ENCODE peak calls at places on chromosomes 5 and 9, in six cellular contexts. M is IMR-90, T is dorsolateral prefrontal cortex, A is HCT116, Z is heart right ventricle, N is AG04450. D is an unnamed sample.
A peak's percentile ranks its signal among the peaks of the same experiment; 100 is the strongest.

GRCh38 chr9:15430920-15431844 is 8.5 kb downstream of the SNAPC3 start:
- DNase-seq in N (no peak), T (no peak), M (no peak), Z (no peak), A (no peak), D (no peak)

GRCh38 chr5:155998258-155998657 is 328.7 kb upstream of the SGCD start:
- DNase-seq in Z (no peak), T (no peak), A (no peak), M (no peak), N (no peak), D (no peak)

GRCh38 chr5:134556994-134557393 is 31.5 kb downstream of the JADE2 start:
- DNase-seq in A (no peak), Z (no peak), T (no peak), N (no peak), M (no peak), D (no peak)

GRCh38 chr5:132815454-132815853 is 2.4 kb downstream of the SOWAHA start:
- DNase-seq in Z (no peak), T (no peak), M (peak; percentile 55), A (no peak), N (no peak), D (no peak)

GRCh38 chr9:108650826-108651225 is 205.0 kb downstream of the ACTL7B start:
- DNase-seq in N (no peak), Z (no peak), A (no peak), M (no peak), T (no peak), D (no peak)

GRCh38 chr9:26983340-26983739 is 22.1 kb downstream of the LRRC19 start:
- DNase-seq in T (no peak), A (no peak), Z (no peak), N (no peak), M (no peak), D (no peak)

GRCh38 chr5:133265720-133266575 is 214.1 kb downstream of the HSPA4 start:
- DNase-seq in N (no peak), Z (no peak), T (no peak), A (no peak), M (no peak), D (no peak)

GRCh38 chr9:14812806-14813205 is 90.3 kb upstream of the CER1 start:
- DNase-seq in A (no peak), N (no peak), Z (no peak), T (no peak), M (no peak), D (no peak)

GRCh38 chr5:76622973-76623596 is at the start of gene F2RL2:
- DNase-seq in M (peak; percentile 93), A (no peak), N (peak; percentile 60), Z (no peak), T (no peak), D (peak; percentile 61)

GRCh38 chr9:131008909-131009618 is at the start of gene LAMC3:
- DNase-seq in T (no peak), M (no peak), Z (no peak), N (no peak), A (no peak), D (peak; percentile 57)

GRCh38 chr5:9545959-9546851 is at the start of gene SEMA5A:
- DNase-seq in A (no peak), T (peak; percentile 67), N (no peak), Z (peak; percentile 84), M (peak; percentile 66), D (peak; percentile 61)

GRCh38 chr9:112408819-112409218 is 28.9 kb downstream of the HSDL2 start:
- DNase-seq in N (no peak), M (no peak), T (no peak), A (no peak), Z (no peak), D (no peak)

GRCh38 chr5:122311400-122311887 is 593 bp upstream of the SNCAIP start:
- DNase-seq in N (no peak), M (no peak), A (no peak), Z (no peak), T (peak; percentile 5), D (no peak)

GRCh38 chr9:121774715-121775613 is 123.5 kb downstream of the DAB2IP start:
- DNase-seq in T (peak; percentile 4), A (no peak), N (no peak), Z (no peak), M (no peak), D (no peak)

GRCh38 chr9:114588671-114589526 is 1.3 kb downstream of the ATP6V1G1 start:
- DNase-seq in N (no peak), A (no peak), Z (no peak), M (peak; percentile 84), T (no peak), D (no peak)

DNA sequence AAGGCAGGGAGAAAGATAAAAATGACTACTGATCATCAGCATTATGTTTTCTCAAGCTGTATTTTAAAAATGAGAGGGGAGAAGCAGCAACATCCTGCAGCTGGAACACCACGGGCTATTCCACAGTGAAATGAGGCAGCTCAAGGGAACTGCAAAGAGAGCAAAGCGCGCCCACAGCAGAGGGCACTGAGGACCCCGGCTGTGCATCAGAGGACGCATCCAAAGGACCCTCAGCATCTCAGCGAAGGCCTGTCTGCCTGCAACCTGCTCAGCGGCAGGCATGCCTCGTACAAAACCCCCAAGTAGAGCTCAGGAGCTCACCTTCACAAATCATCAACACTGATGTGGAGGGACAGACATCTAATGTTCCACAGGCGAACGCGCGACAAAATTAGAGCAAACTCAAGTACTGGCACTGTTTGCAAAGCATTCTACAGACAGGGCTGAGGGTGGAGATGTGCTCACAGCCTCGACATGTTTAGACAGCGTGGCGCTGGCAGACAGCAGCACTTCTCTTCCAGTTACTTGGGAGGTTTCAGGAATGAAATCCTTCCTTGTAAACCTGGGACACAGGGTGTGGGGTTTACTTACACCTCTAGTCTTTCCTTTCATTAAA is 80.9 kb downstream of the DCP2 start:
- DNase-seq in Z (no peak), T (no peak), M (no peak), A (no peak), N (no peak), D (no peak)
- TF ChIP-seq CTCF in Z (peak; percentile 24), T (no peak), M (no peak), A (no peak), N (no peak), D (no peak)

DNA sequence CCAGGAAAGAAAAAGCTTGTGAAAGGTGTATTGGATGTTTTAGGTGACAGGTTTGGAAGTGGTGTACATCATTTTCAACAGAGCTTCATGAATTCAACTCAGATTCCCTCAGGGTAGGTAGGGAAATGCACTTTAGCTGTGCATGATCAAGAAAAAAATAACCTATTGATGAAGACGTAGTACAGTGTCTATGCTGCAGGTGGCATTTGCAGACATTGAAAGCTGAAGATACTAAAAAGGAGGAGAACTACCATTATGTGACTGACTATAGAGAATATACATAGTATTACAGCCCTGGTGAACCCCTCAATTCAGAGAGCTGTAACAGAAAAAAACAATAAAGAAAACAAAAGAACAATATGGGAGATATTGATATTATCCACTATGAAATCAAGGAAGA is 2344.7 kb upstream of the ACO1 start:
- DNase-seq in T (no peak), A (no peak), Z (no peak), M (no peak), N (no peak), D (no peak)
- TF ChIP-seq CTCF in T (no peak), A (no peak), Z (no peak), M (no peak), N (no peak), D (peak; percentile 41)

DNA sequence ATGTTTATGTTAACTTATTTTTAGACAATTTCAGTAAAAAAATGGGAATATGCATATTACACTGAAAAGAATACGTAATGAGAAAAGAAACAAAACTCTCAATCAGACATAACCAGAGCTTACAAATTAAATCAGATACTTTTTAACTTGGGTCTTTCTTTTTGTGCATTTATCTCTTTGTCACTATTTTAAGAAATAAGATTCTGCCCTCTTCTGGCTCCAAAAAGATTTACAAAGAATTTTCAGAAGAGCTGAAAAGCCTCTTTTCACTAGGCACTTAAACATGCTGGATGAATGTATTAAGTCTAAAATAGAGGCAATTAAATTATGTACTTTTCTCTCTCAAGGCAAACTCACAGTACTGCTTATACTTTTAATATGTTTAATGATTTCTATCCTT is 55.5 kb downstream of the CEP120 start:
- DNase-seq in T (no peak), Z (no peak), A (no peak), M (peak; percentile 32), N (no peak), D (no peak)
- TF ChIP-seq CTCF in T (peak; percentile 11), Z (peak; percentile 37), A (no peak), M (peak; percentile 42), N (peak; percentile 43), D (peak; percentile 38)

DNA sequence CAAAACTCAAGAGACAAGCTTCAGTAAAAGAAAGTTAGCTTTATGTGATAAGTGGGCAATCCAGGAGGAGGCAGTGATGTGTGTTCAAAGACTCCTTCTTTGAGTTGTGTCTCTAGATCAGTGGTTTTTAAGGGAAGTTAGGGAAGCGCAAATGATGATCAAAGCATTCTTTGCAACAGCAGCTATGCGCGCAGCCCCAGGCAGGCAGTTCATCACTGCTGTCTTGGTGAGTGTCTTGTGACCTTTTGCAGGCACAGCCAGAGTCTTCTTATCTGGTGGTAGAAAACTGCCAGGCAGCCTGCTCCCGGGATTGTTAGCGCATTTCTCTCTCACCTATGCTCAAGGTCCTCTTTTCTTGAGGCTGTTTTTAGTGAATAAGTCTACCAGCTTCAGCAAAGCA is 40.3 kb upstream of the CLK4 start:
- DNase-seq in N (no peak), Z (no peak), A (no peak), M (no peak), T (no peak), D (no peak)
- TF ChIP-seq CTCF in N (no peak), Z (no peak), A (no peak), M (no peak), T (no peak), D (no peak)

DNA sequence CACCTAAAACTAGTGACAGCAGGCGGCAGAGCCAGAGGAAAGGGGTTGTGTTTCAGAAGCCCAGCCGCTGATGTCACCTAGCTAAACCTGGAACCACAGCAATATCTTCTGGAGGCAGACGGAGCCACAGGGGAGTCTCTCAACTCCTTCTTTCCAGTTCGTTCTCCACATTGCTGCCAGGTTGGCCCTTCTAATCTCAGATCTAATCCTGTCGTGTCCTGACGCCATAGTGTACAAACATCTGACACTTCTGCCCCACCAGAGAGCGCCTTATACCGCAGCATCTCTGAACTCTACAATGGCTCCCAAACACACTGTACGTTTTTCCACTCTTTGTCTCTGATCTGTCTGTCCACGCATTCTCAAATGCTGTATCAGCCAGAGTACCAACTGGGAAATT is 240.0 kb downstream of the SMARCA2 start:
- DNase-seq in N (no peak), M (no peak), A (no peak), Z (no peak), T (no peak), D (no peak)
- TF ChIP-seq CTCF in N (no peak), M (no peak), A (no peak), Z (peak; percentile 44), T (no peak), D (no peak)

DNA sequence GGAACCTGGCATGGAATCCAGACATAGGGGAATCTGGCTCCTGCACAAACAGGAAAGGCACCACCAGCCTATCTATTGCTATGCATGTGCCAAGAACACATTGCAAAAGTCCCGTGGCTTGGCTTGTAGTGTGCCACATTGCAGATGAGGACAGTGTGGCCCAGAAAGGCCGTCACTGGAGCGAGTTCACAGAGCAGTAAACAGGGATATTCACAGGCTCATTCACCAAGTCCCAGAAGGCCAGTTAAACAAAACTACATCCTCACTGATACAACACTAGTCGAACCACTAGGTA is 39.6 kb upstream of the TRIM32 start:
- DNase-seq in M (no peak), T (no peak), A (no peak), N (no peak), Z (peak; percentile 35), D (no peak)
- TF ChIP-seq CTCF in M (no peak), T (no peak), A (no peak), N (no peak), Z (no peak), D (no peak)

D was measured in endothelial cell.